ENCODE peak calls at places on chromosome 3, in ten cellular contexts. A is heart right ventricle, F is AG10803, I is fibroblast of pulmonary artery, N is endothelial cell of umbilical vein, Q is esophagus muscularis mucosa, G is tibial nerve, O is left ventricle myocardium inferior, M is AG04450, H is cardiac fibroblast. K is an unnamed sample.

GRCh38 chr3:141796436-141797166 is 33.4 kb downstream of the GRK7 start:
- DNase-seq in A (no peak), N (peak), F (peak), H (peak), G (no peak), Q (no peak), I (no peak), M (no peak), O (no peak), K (no peak)

GRCh38 chr3:20040476-20041196 is 390 bp downstream of the KAT2B start:
- DNase-seq in M (no peak), F (peak), Q (peak), A (peak), H (peak), I (peak), G (peak), N (peak), O (peak), K (no peak)

GRCh38 chr3:144265527-144266100 is 294.0 kb downstream of the DIPK2A start:
- DNase-seq in H (peak), Q (no peak), F (peak), O (no peak), N (peak), M (no peak), I (peak), A (peak), G (no peak), K (no peak)

GRCh38 chr3:178126686-178127085 is 409.6 kb upstream of the KCNMB2 start:
- DNase-seq in A (no peak), O (no peak), F (no peak), M (no peak), N (no peak), H (no peak), G (no peak), I (no peak), Q (no peak), K (no peak)

GRCh38 chr3:69080233-69080644 is at the start of gene UBA3:
- DNase-seq in A (peak), I (peak), F (peak), H (peak), Q (peak), N (peak), M (no peak), O (peak), G (peak), K (no peak)

GRCh38 chr3:155876037-155876436 is 5.6 kb downstream of the GMPS start:
- DNase-seq in A (no peak), O (no peak), G (no peak), I (no peak), N (no peak), H (no peak), M (no peak), Q (no peak), F (no peak), K (no peak)

GRCh38 chr3:151599103-151599672 is 134.5 kb upstream of the AADACL2 start:
- DNase-seq in F (no peak), Q (no peak), I (no peak), H (no peak), O (no peak), N (no peak), G (no peak), M (no peak), A (no peak), K (no peak)

GRCh38 chr3:124559650-124560405 is 170.4 kb upstream of the UMPS start:
- DNase-seq in H (peak), A (peak), N (peak), F (peak), O (peak), Q (no peak), G (peak), I (peak), M (peak), K (peak)

GRCh38 chr3:99646107-99646435 is 7.7 kb downstream of the COL8A1 start:
- DNase-seq in F (peak), N (no peak), Q (no peak), G (no peak), O (no peak), I (no peak), H (no peak), M (no peak), A (no peak), K (no peak)
- TF ChIP-seq CTCF in F (no peak), N (no peak), Q (no peak), G (no peak), O (no peak), I (no peak), H (no peak), M (no peak), A (no peak), K (no peak)

GRCh38 chr3:120440001-120440703 is 10.6 kb downstream of the FSTL1 start:
- DNase-seq in A (no peak), Q (no peak), N (no peak), O (no peak), M (no peak), F (peak), G (no peak), H (no peak), I (no peak), K (no peak)

GRCh38 chr3:120438216-120438615 is 12.6 kb downstream of the FSTL1 start:
- DNase-seq in N (no peak), A (no peak), M (no peak), G (no peak), H (no peak), F (no peak), O (no peak), Q (no peak), I (no peak), K (no peak)

GRCh38 chr3:120440762-120441161 is 10.0 kb downstream of the FSTL1 start:
- DNase-seq in M (no peak), N (no peak), G (no peak), O (no peak), H (no peak), A (no peak), Q (no peak), I (no peak), F (no peak), K (no peak)

GRCh38 chr3:120437559-120437958 is 13.2 kb downstream of the FSTL1 start:
- DNase-seq in F (no peak), G (no peak), Q (no peak), H (no peak), O (no peak), N (no peak), I (no peak), M (no peak), A (no peak), K (no peak)

DNA sequence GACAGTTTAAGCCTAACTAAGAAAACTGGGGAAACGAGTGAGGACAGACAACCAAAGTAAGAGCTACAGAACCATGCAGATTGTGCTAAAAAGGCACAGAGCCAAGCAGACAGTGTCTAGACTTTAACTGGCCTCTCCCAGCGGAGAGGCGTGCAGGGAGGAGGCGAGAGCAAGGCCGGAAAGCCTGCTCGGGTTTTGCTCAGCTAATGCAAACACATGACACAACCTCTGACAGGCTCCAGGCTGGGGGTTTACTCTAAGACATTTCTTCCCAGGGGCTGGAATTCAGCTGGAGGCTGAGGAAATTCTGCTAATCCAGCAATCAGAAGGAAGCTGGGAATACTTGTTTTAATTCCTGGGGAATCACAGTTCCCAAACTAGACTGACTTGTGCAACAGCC is 11.8 kb downstream of the FSTL1 start:
- DNase-seq in Q (no peak), F (peak), A (peak), H (peak), O (peak), N (peak), M (peak), G (no peak), I (peak), K (no peak)
- H3K4me3 ChIP-seq in Q (peak), F (no peak), A (no peak), H (no peak), O (peak), N (no peak), M (no peak), G (no peak), I (no peak), K (peak)

DNA sequence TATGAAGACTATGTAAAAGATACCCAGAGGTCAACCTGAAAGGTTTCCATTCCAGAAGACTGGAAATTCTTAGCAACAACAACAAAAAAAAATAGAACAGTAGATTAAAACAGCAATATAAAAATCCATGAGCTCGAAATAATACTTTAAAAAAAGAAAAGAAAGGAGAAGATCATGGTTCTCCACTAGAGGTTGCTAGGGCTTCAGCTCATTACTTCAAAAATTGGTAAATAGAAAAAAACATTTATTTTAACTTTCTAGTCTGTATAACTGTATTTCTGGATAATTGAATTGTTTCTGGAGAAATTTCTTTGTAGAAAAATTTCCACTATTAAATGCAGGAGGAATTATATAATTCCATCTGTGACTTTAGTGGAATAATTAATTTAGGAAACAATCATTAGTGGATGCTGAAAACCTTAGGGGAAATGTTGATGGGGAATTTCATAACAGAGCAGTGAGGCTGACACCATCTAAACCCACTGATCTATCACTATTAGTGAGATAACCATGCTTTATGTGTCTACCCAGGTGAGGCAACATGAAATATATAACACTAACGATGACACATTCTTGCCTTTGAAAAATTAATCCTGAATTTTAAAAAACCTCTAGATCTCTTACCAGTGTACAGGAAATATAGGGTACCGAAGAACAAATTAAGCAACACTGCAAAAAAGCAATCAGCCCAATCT is 62.5 kb upstream of the SNRK start:
- DNase-seq in A (no peak), M (no peak), F (no peak), I (peak), G (no peak), Q (no peak), N (peak), H (peak), O (no peak), K (no peak)
- TF ChIP-seq CTCF in A (no peak), M (peak), F (peak), I (peak), G (no peak), Q (peak), N (peak), H (peak), O (peak), K (peak)

DNA sequence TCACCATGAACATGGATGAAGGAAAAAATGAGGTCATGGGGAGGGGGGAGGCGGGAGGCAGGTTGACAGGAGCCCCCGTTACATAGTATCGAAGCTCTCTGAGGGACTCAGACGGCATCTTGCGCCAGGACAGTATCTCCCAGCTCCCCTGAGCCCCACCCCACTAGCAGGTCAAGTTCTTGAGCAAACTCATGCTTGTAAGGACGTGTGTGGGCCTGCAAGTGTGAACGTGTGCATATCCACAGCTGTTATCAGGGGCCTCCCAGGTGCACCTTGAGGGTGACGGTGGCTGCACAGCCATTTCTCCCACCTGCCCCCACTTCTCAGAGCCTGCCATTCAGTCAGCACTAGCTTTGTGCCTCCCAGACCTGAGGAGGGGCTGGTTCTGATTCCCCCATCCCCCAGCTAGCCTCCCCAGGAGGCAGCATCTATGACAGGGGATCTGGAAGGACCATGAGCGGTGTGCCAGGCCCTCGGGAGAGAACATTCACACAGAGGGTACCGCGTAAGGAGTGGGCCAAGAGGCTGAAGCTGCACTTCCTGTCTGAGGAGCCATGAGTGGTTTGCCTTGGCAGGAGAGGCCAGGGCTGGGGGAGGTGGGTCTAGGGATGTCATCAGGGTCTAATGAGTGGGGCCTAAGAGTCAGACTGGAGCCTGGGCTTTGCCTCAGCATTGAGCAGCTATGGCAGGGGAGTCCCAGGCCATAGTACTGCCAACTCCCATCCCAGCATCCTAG is 2.9 kb downstream of the SEMA3F start:
- DNase-seq in Q (no peak), G (no peak), A (no peak), M (no peak), I (peak), H (peak), N (peak), O (no peak), F (peak), K (no peak)
- H3K4me3 ChIP-seq in Q (no peak), G (no peak), A (peak), M (no peak), I (no peak), H (no peak), N (no peak), O (peak), F (no peak), K (no peak)

GRCh38 chr3:10419637-10420232 is 85.7 kb downstream of the ATP2B2 start:
- DNase-seq in G (no peak), H (no peak), I (no peak), Q (no peak), N (no peak), F (no peak), A (no peak), M (no peak), O (no peak), K (no peak)

GRCh38 chr3:10426346-10427233 is 78.8 kb downstream of the ATP2B2 start:
- DNase-seq in H (no peak), I (no peak), A (no peak), F (no peak), Q (no peak), G (no peak), M (no peak), N (no peak), O (no peak), K (no peak)

GRCh38 chr3:10420745-10421475 is 84.5 kb downstream of the ATP2B2 start:
- DNase-seq in O (no peak), N (no peak), H (no peak), F (no peak), Q (no peak), G (no peak), A (no peak), M (no peak), I (no peak), K (no peak)

GRCh38 chr3:10421996-10422395 is 83.4 kb downstream of the ATP2B2 start:
- DNase-seq in O (no peak), F (no peak), M (no peak), G (no peak), N (no peak), A (no peak), H (no peak), I (no peak), Q (no peak), K (no peak)

DNA sequence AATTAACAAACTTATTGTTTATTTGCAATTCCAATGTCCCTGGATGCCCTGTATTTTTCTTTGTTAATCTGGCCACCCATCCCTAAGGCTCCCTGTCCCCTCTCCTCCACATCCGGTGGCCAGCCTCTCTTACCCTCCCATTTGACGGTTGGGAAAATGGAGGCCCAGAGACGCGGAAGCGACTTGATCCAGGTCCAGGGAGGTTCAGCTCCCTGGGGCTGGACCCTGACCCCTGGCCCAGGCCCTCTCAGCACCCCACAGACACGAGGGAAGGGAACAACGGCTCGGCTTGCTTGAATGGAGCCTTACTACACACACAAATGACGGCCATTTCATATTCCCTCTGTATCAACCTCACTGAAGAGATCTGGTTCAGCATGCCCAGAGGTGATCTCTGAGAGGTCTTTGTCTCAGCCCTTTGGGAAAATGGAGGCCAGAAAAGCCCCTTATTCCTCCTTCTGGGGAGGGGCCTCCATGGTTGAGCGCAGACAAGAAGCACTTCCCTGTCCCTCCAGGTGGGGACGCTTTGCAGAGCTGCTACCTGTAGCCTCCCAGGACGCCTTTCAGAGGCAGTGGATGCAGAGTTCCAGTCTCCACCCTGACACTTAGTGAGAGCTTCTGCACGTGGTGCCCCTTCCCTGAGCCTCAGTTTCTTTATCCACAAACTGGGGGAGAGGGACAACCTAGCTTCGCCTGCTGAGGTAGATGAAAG is 82.1 kb downstream of the ATP2B2 start:
- DNase-seq in H (no peak), N (no peak), A (no peak), O (no peak), F (no peak), I (no peak), M (no peak), Q (no peak), G (no peak), K (no peak)
- TF ChIP-seq CTCF in H (no peak), N (no peak), A (no peak), O (no peak), F (no peak), I (no peak), M (no peak), Q (no peak), G (no peak), K (no peak)

GRCh38 chr3:108092556-108092955 is 1.7 kb upstream of the CD47 start:
- DNase-seq in N (no peak), H (no peak), G (no peak), O (no peak), F (no peak), A (no peak), Q (no peak), I (no peak), M (no peak), K (no peak)

GRCh38 chr3:108090066-108090700 is 648 bp downstream of the CD47 start:
- DNase-seq in O (peak), M (no peak), F (peak), G (peak), I (peak), N (peak), Q (no peak), H (peak), A (peak), K (no peak)

GRCh38 chr3:108089544-108089943 is 1.3 kb downstream of the CD47 start:
- DNase-seq in G (no peak), M (no peak), I (no peak), A (no peak), Q (no peak), O (no peak), N (peak), H (no peak), F (no peak), K (no peak)

GRCh38 chr3:108091498-108092259 is 848 bp upstream of the CD47 start:
- DNase-seq in G (no peak), O (no peak), I (no peak), Q (no peak), N (no peak), M (no peak), H (no peak), A (no peak), F (no peak), K (no peak)

DNA sequence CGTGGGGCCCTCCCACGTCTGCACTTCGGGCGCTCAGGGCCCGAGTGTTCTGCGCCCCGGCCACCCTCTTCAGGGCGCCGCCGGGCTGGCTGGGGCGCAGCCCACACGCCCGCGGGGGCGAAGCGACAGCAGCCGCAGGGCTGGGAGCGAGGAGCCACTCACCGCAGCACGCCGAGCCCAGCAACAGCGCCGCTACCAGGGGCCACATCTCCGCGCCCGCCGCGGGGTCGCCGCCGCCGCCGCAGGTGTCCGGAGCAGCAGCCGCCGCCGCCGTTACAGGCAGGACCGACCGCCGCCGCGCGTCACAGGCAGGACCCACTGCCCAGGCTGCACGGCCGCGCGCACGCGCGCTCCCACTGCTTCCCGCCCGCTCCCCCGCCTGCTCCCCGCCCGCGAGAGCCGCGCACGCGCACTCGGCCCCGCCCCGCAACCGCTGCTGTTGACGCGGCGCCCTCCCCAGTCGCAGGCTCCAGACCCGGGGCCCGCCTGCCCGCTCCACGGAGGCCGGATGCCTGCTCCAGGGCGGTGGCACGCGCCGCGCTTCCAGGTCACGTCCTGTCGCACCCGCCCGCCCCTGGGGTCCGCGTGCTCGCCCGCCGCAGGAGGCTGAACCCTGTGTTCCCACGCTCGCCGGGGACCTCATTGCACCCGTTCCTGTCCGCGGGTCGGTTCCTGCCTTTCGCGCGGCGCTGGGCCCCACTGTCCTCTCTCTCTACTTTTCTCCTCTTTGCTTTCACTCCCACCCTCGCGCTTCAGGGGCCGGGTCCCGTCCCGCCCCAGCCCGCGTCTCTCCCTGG is at the start of gene CD47:
- DNase-seq in Q (peak), M (peak), A (peak), O (peak), H (peak), N (peak), G (peak), F (peak), I (peak), K (no peak)
- H3K4me3 ChIP-seq in Q (peak), M (peak), A (peak), O (peak), H (peak), N (peak), G (peak), F (peak), I (peak), K (peak)

GRCh38 chr3:28335246-28335645 is 13.3 kb upstream of the ZCWPW2 start:
- DNase-seq in G (no peak), F (no peak), Q (no peak), M (no peak), H (no peak), O (no peak), A (no peak), I (no peak), N (no peak), K (no peak)

DNA sequence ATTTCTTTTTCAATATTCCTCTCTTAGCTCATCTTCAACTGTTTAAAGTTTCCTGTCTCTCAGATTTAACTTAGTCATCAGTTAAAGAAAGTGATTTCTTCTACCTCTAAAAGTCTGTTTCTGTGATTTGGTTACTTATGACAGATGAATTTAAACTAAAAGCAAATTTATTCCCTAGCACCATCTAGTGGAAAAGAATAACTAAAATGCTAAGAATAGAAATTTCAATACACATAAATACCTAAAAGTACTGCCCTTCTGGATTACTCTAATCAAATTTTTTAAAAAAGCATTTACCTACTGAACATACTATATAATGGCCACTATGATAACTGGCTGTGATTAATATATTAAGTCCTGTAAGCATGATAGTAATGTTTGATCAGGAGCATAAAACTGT is 14.0 kb upstream of the ZCWPW2 start:
- DNase-seq in N (no peak), I (peak), F (no peak), O (no peak), A (no peak), H (peak), G (no peak), Q (no peak), M (no peak), K (no peak)
- TF ChIP-seq CTCF in N (no peak), I (peak), F (peak), O (peak), A (no peak), H (no peak), G (no peak), Q (no peak), M (peak), K (no peak)

GRCh38 chr3:182794806-182795369 is 1.6 kb downstream of the ATP11B start:
- DNase-seq in G (no peak), I (no peak), Q (no peak), F (peak), M (no peak), A (no peak), N (peak), O (no peak), H (no peak), K (no peak)
- H3K4me3 ChIP-seq in G (peak), I (peak), Q (peak), F (peak), M (peak), A (peak), N (peak), O (peak), H (peak), K (peak)